ENCODE peak calls at places on chromosomes 5 and 9, in nine cellular contexts. B, F, W, O, N, H, U, C and E are unnamed samples. For H3K36me3, the result is how much of the 10 kb centered on the place peaks cover.

GRCh38 chr5:59728356-59728755 is 165.2 kb downstream of the PDE4D start:
- DNase-seq in B (no peak), F (no peak), W (no peak), O (no peak), N (no peak), H (no peak), U (no peak), C (no peak), E (no peak)

GRCh38 chr9:126419475-126419874 is 92.8 kb downstream of the MVB12B start:
- DNase-seq in B (no peak), F (no peak), W (no peak), O (no peak), N (no peak), H (no peak), U (no peak), C (no peak), E (no peak)

GRCh38 chr5:7047862-7048261 is 334.6 kb downstream of the TENT4A start:
- DNase-seq in B (peak), F (no peak), W (no peak), O (no peak), N (no peak), H (no peak), U (no peak), C (no peak), E (no peak)

GRCh38 chr5:142545653-142546322 is 140.1 kb downstream of the FGF1 start:
- DNase-seq in B (no peak), F (no peak), W (no peak), O (peak), N (no peak), H (no peak), U (no peak), C (no peak), E (no peak)

GRCh38 chr5:168472329-168472728 is 13.9 kb upstream of the RARS1 start:
- DNase-seq in B (no peak), F (no peak), W (no peak), O (peak), N (no peak), H (no peak), U (no peak), C (no peak), E (no peak)

GRCh38 chr9:6538666-6539071 is 106.9 kb downstream of the GLDC start:
- DNase-seq in B (no peak), F (no peak), W (no peak), O (peak), N (no peak), H (no peak), U (no peak), C (no peak), E (no peak)

GRCh38 chr9:113649054-113649453 is 185.5 kb downstream of the RGS3 start:
- DNase-seq in B (no peak), F (no peak), W (peak), O (no peak), N (no peak), H (peak), U (peak), C (peak), E (no peak)

GRCh38 chr9:127803507-127804352 is 1.0 kb downstream of the FPGS start:
- DNase-seq in B (peak), F (no peak), W (peak), O (no peak), N (no peak), H (peak), U (no peak), C (no peak), E (no peak)

GRCh38 chr5:96668725-96669124 is 6.5 kb downstream of the CAST start:
- DNase-seq in B (peak), F (no peak), W (no peak), O (no peak), N (no peak), H (no peak), U (no peak), C (no peak), E (no peak)

GRCh38 chr9:38622083-38622674 is 1.8 kb upstream of the ANKRD18A start:
- DNase-seq in B (peak), F (peak), W (no peak), O (no peak), N (no peak), H (no peak), U (peak), C (no peak), E (no peak)

GRCh38 chr5:54894957-54895815 is 90.2 kb downstream of the ESM1 start:
- DNase-seq in B (no peak), F (no peak), W (no peak), O (no peak), N (no peak), H (no peak), U (no peak), C (no peak), E (no peak)

GRCh38 chr5:73496984-73497457 is 1.2 kb upstream of the BTF3 start:
- DNase-seq in B (no peak), F (peak), W (no peak), O (peak), N (no peak), H (no peak), U (no peak), C (no peak), E (no peak)
- TF ChIP-seq CTCF in B (no peak), F (peak), W (peak), O (peak), N (no peak), H (no peak), U (no peak), C (no peak), E (peak)

GRCh38 chr9:99825158-99826046 is 3.7 kb downstream of the NR4A3 start:
- DNase-seq in B (no peak), F (no peak), W (peak), O (no peak), N (no peak), H (no peak), U (peak), C (no peak), E (no peak)

GRCh38 chr9:99826579-99826978 is 4.9 kb downstream of the NR4A3 start:
- DNase-seq in B (no peak), F (no peak), W (no peak), O (no peak), N (no peak), H (no peak), U (no peak), C (no peak), E (no peak)

GRCh38 chr9:99827244-99827643 is 5.6 kb downstream of the NR4A3 start:
- DNase-seq in B (no peak), F (no peak), W (no peak), O (no peak), N (no peak), H (no peak), U (no peak), C (no peak), E (no peak)

GRCh38 chr9:99828054-99828416 is 6.3 kb downstream of the NR4A3 start:
- DNase-seq in B (no peak), F (no peak), W (no peak), O (no peak), N (no peak), H (no peak), U (no peak), C (no peak), E (no peak)

GRCh38 chr9:99828417-99829176 is 6.9 kb downstream of the NR4A3 start:
- DNase-seq in B (no peak), F (peak), W (peak), O (no peak), N (no peak), H (no peak), U (no peak), C (no peak), E (no peak)
- H3K4me3 ChIP-seq in B (no peak), F (no peak), W (no peak), O (no peak), N (no peak), H (no peak), U (no peak), C (no peak), E (peak)

DNA sequence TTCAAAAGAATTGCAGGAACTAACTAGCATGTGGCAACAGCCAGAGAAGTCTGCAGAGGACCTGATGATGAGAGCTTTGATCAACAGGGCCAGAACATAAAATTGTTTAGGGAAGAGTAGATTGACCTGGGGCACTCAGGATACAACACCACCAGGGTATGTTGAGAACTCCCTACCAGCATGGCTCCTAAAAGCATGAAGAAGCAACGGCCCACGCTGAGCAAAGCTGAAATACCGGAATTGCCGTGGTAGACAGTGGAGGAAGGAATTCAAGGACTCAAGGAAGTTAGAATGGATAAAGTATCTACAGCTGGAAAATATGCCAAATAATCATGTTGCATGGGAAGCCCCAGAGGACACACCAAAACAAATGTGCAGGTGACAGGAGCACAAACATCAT is 31.6 kb downstream of the DROSHA start:
- DNase-seq in B (no peak), F (no peak), W (no peak), O (no peak), N (no peak), H (no peak), U (no peak), C (no peak), E (no peak)
- H3K36me3 ChIP-seq in B (under half), F (under half), W (half or more), O (half or more), N (half or more), H (half or more), U (half or more), C (under half), E (half or more)

DNA sequence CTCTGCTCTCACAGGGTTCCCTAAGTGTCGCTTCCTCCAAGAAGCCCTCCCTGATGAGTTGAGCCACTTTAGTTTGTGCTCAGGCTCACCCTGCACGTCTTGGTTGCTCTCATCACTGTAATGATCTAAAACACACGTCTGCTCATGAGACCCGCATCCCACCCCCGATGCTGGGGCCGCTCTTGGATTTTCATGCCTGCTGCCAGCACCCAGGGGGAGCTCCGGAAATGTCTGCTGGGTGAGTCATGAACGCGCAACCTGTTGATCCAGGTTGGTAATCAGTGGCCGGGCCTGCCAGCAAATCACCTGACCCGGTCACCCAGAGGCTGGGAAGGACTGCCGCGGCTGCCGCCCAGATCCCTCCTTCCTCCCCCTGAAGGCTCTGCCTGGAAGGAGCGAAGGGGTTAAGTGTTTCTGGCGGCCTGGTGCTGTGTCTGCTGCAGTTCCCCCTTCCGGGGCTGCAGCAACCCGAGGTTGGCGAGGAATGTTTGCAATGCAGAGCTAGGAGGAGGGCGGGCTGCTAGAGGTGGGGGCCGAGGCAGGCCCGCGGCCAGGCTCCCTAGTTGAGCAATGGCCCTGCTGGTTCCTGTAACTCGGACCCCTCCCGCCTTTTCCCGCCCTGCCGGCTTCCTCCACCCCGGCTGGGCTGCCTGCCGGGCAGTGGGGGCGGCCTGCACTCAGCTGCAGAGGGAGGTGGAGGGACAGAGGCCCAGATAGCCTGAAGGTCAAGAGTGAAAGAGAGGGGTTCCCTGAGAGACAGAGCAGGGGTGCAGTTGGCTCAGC is 156.1 kb upstream of the IER5L start:
- DNase-seq in B (peak), F (peak), W (peak), O (peak), N (peak), H (peak), U (peak), C (peak), E (peak)
- TF ChIP-seq CTCF in B (no peak), F (no peak), W (no peak), O (no peak), N (no peak), H (no peak), U (peak), C (no peak), E (no peak)